ENCODE peak calls at places on chromosomes 6 and 20, in seven cellular contexts. H is uterus, L is astrocyte of the spinal cord, A is GM12865, Y is brain microvascular endothelial cell, F is AG10803, E is left lung. S is an unnamed sample.

GRCh38 chr20:36754656-36755222 is 8.8 kb upstream of the NDRG3 start:
- DNase-seq in E (no peak), H (peak; percentile 57), L (peak; percentile 74), F (peak; percentile 75), A (peak; percentile 67), Y (peak; percentile 53), S (peak; percentile 23)

GRCh38 chr6:39302669-39303424 is 11.4 kb downstream of the KCNK17 start:
- DNase-seq in H (peak; percentile 34), A (peak; percentile 85), Y (peak; percentile 59), L (peak; percentile 43), E (peak; percentile 82), F (peak; percentile 52), S (peak; percentile 80)

GRCh38 chr6:169894377-169894960 is 143.0 kb downstream of the ERMARD start:
- DNase-seq in Y (no peak), A (no peak), E (no peak), F (no peak), L (no peak), H (no peak), S (no peak)

GRCh38 chr6:147741419-147741818 is 232.9 kb downstream of the SAMD5 start:
- DNase-seq in E (no peak), H (no peak), L (no peak), A (no peak), Y (no peak), F (peak; percentile 3), S (no peak)

GRCh38 chr20:17676942-17677341 is 5.1 kb downstream of the RRBP1 start:
- DNase-seq in E (no peak), A (no peak), L (no peak), H (no peak), F (peak; percentile 62), Y (no peak), S (no peak)

GRCh38 chr6:18047406-18047805 is 60.0 kb upstream of the KIF13A start:
- DNase-seq in E (no peak), H (no peak), L (peak; percentile 64), F (peak; percentile 34), A (no peak), Y (peak; percentile 39), S (no peak)

GRCh38 chr6:62324817-62325216 is 38.8 kb upstream of the KHDRBS2 start:
- DNase-seq in L (no peak), Y (no peak), A (no peak), H (no peak), E (no peak), F (no peak), S (no peak)

GRCh38 chr6:106087548-106088325 is 1.6 kb downstream of the PRDM1 start:
- DNase-seq in F (peak; percentile 79), L (peak; percentile 84), H (peak; percentile 55), Y (peak; percentile 37), A (no peak), E (peak; percentile 52), S (no peak)

GRCh38 chr6:57173056-57173885 is 1.1 kb downstream of the BAG2 start:
- DNase-seq in Y (no peak), L (peak; percentile 47), H (no peak), A (peak; percentile 68), E (no peak), F (no peak), S (no peak)

GRCh38 chr6:2931970-2932748 is 29.1 kb upstream of the SERPINB9 start:
- DNase-seq in F (peak; percentile 53), E (peak; percentile 79), Y (peak; percentile 75), L (peak; percentile 53), H (peak; percentile 72), A (peak; percentile 87), S (peak; percentile 78)

GRCh38 chr20:35004749-35005462 is 49.2 kb downstream of the MYH7B start:
- DNase-seq in Y (no peak), A (no peak), E (peak; percentile 13), H (peak; percentile 8), F (no peak), L (no peak), S (no peak)

GRCh38 chr6:13924949-13925881 is at the start of gene RNF182:
- DNase-seq in F (no peak), L (no peak), Y (no peak), H (no peak), A (no peak), E (no peak), S (no peak)

GRCh38 chr6:5085638-5086293 is 625 bp downstream of the PPP1R3G start:
- DNase-seq in L (peak; percentile 35), E (no peak), Y (no peak), H (peak; percentile 26), F (peak; percentile 36), A (peak; percentile 73), S (peak; percentile 39)

GRCh38 chr6:117917176-117917575 is 10.1 kb downstream of the SLC35F1 start:
- DNase-seq in H (no peak), Y (no peak), F (no peak), A (no peak), E (no peak), L (no peak), S (no peak)

GRCh38 chr6:117916483-117916882 is 9.4 kb downstream of the SLC35F1 start:
- DNase-seq in A (no peak), L (no peak), F (no peak), E (no peak), H (no peak), Y (no peak), S (no peak)

GRCh38 chr6:117919775-117920492 is 12.9 kb downstream of the SLC35F1 start:
- DNase-seq in L (no peak), E (no peak), H (peak; percentile 28), F (no peak), A (no peak), Y (no peak), S (peak; percentile 27)

GRCh38 chr6:117920493-117920845 is 13.4 kb downstream of the SLC35F1 start:
- DNase-seq in L (no peak), E (no peak), A (no peak), Y (no peak), F (no peak), H (no peak), S (no peak)

DNA sequence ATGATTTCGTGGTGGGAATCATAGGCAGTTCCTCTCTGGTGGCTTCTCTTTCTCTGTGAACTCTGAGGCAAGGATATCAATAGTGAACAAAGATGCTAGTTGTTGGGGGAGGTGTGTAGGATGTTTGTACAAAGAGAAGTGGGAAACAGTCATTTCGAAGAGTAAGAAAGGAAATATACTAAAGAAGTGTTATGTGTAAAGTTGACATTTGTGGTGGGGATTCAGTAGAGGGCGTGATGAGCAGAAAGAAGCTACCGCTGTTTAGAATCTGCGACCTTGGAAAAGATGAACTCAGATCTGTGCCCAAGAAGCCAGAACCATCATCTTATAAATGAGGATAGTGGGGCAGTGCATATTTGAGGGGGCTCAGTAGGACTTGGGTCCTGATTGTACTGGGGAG is 11.4 kb downstream of the SLC35F1 start:
- DNase-seq in L (no peak), H (no peak), Y (no peak), A (no peak), F (no peak), E (no peak), S (no peak)
- TF ChIP-seq CTCF in L (no peak), H (no peak), Y (peak; percentile 40), A (no peak), F (no peak), E (no peak), S (no peak)

GRCh38 chr6:144215932-144216667 is 65.8 kb downstream of the STX11 start:
- DNase-seq in E (peak; percentile 92), L (peak; percentile 99), H (peak; percentile 97), Y (peak; percentile 95), A (peak; percentile 97), F (peak; percentile 97), S (peak; percentile 96)

GRCh38 chr6:144217797-144218196 is 67.3 kb upstream of the UTRN start:
- DNase-seq in A (no peak), Y (no peak), E (no peak), L (no peak), F (no peak), H (no peak), S (no peak)

GRCh38 chr6:144215402-144215931 is 65.2 kb downstream of the STX11 start:
- DNase-seq in Y (no peak), F (peak; percentile 56), A (peak; percentile 60), L (no peak), E (peak; percentile 51), H (peak; percentile 19), S (no peak)

GRCh38 chr6:144217264-144217663 is 66.9 kb downstream of the STX11 start:
- DNase-seq in L (no peak), A (no peak), H (no peak), E (no peak), F (no peak), Y (peak; percentile 9), S (no peak)

DNA sequence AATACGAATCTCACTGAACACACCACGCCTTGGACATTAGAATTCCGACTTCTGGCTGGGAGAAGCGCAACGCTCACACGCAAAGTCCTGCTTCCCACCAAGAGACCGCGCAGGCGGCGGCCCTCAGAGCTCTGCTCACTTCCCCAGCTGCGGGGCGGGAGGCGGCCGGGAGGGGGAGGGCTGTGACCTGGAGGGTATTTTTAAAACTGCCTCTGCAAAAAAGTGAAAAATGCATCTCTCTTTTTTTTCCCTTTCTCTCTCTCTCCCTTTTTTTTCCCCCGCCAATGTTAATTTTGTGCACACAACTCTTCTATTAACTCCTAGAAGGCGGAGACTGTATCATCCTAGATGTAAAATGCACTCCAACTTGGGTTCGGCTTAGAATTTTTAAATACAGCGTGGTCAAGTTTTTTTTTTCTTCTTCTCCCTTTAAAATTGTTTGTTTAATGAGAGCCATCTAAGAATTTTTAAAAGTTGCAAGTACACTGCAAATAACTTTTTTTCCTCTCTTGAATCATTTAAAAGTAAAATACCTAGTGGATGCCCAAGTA is 66.4 kb downstream of the STX11 start:
- DNase-seq in E (peak; percentile 79), A (no peak), F (no peak), L (no peak), Y (no peak), H (no peak), S (no peak)
- TF ChIP-seq CTCF in E (peak; percentile 15), A (no peak), F (peak; percentile 35), L (no peak), Y (peak; percentile 35), H (peak; percentile 32), S (no peak)

GRCh38 chr20:56974499-56975250 is 291.8 kb downstream of the BMP7 start:
- DNase-seq in Y (peak; percentile 63), E (no peak), F (peak; percentile 66), L (peak; percentile 66), H (peak; percentile 47), A (peak; percentile 35), S (peak; percentile 44)
- TF ChIP-seq CTCF in Y (peak; percentile 92), E (peak; percentile 27), F (peak; percentile 90), L (peak; percentile 85), H (peak; percentile 30), A (peak; percentile 40), S (peak; percentile 76)

DNA sequence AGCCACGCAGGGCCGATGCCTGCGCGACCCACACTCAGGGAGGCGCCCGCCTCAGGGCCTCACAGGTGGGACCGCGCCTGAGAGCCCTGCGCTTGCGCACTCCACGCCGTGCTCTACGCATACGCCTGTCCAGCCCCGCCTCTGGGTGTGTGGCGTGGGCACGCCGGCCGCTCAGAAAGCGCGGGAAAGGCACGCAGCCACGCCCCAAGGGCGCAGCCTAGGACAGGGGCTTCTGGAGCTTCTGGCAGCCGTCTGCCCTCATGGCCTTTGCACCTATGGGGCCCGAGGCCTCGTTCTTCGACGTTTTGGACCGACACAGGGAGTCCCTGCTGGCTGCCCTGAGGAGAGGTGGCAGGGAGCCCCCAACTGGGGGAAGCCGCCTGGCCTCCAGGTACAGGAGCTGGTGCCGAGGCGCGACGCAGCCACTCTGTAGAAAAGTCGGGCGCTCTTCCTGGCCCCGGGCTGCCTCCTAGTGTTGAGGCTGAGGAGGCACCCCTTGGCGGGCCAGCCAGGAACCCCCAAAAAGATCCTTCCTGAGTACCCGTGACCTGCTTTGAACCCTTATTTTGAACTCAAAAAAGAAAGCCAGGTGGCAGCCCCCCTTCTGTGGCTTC is at the start of gene SPO11:
- DNase-seq in Y (no peak), F (no peak), L (no peak), H (no peak), E (no peak), A (no peak), S (no peak)
- TF ChIP-seq CTCF in Y (peak; percentile 21), F (no peak), L (peak; percentile 19), H (no peak), E (no peak), A (peak; percentile 24), S (peak; percentile 52)